ENCODE peak calls at places on chromosomes 3 and 15, in nine cellular contexts. P, X, V, I, S, L, B, O and J are unnamed samples.

GRCh38 chr3:46935168-46935858 is 41.2 kb downstream of the CCDC12 start:
- DNase-seq in P (no peak), X (peak), V (peak), I (peak), S (no peak), L (peak), B (no peak), O (peak), J (no peak)

GRCh38 chr3:59808431-59808830 is 758.6 kb upstream of the CFAP20DC start:
- DNase-seq in P (no peak), X (no peak), V (no peak), I (no peak), S (no peak), L (no peak), B (no peak), O (no peak), J (no peak)

GRCh38 chr15:74370471-74370870 is 3.0 kb upstream of the CYP11A1 start:
- DNase-seq in P (no peak), X (no peak), V (no peak), I (no peak), S (no peak), L (no peak), B (no peak), O (no peak), J (no peak)

GRCh38 chr3:172210355-172210754 is 171.0 kb downstream of the FNDC3B start:
- DNase-seq in P (no peak), X (no peak), V (no peak), I (no peak), S (no peak), L (peak), B (no peak), O (no peak), J (no peak)

GRCh38 chr3:147412917-147413711 is 3.9 kb downstream of the ZIC1 start:
- DNase-seq in P (no peak), X (no peak), V (no peak), I (no peak), S (no peak), L (no peak), B (no peak), O (no peak), J (no peak)

GRCh38 chr15:51312132-51312531 is 26.3 kb downstream of the CYP19A1 start:
- DNase-seq in P (no peak), X (no peak), V (no peak), I (peak), S (no peak), L (peak), B (no peak), O (no peak), J (no peak)

GRCh38 chr3:183513046-183513706 is 42.3 kb downstream of the KLHL6 start:
- DNase-seq in P (no peak), X (peak), V (peak), I (peak), S (no peak), L (no peak), B (no peak), O (peak), J (no peak)

GRCh38 chr15:78192826-78193594 is 41.4 kb downstream of the ACSBG1 start:
- DNase-seq in P (no peak), X (no peak), V (no peak), I (no peak), S (no peak), L (no peak), B (no peak), O (no peak), J (no peak)

GRCh38 chr3:182699550-182700170 is 93.6 kb upstream of the ATP11B start:
- DNase-seq in P (no peak), X (no peak), V (no peak), I (no peak), S (no peak), L (no peak), B (no peak), O (no peak), J (no peak)

GRCh38 chr15:77642019-77642418 is 9.3 kb upstream of the LINGO1 start:
- DNase-seq in P (no peak), X (no peak), V (no peak), I (no peak), S (no peak), L (no peak), B (no peak), O (no peak), J (no peak)

GRCh38 chr15:40941528-40942336 is 11.5 kb upstream of the CHAC1 start:
- DNase-seq in P (peak), X (peak), V (peak), I (peak), S (peak), L (peak), B (peak), O (peak), J (peak)

GRCh38 chr15:72998226-72998625 is 54.0 kb upstream of the NEO1 start:
- DNase-seq in P (no peak), X (no peak), V (no peak), I (no peak), S (no peak), L (peak), B (no peak), O (no peak), J (no peak)

GRCh38 chr3:129684270-129684669 is 77.8 kb upstream of the PLXND1 start:
- DNase-seq in P (no peak), X (no peak), V (no peak), I (no peak), S (no peak), L (no peak), B (no peak), O (no peak), J (no peak)

GRCh38 chr3:156620260-156620659 is 54.1 kb upstream of the TIPARP start:
- DNase-seq in P (no peak), X (no peak), V (no peak), I (peak), S (no peak), L (peak), B (no peak), O (no peak), J (no peak)

GRCh38 chr15:48089664-48090063 is 31.1 kb upstream of the SLC24A5 start:
- DNase-seq in P (no peak), X (no peak), V (no peak), I (no peak), S (no peak), L (no peak), B (no peak), O (no peak), J (no peak)

GRCh38 chr15:71295242-71296031 is 180.2 kb downstream of the THSD4 start:
- DNase-seq in P (no peak), X (no peak), V (no peak), I (peak), S (no peak), L (peak), B (no peak), O (no peak), J (no peak)